ENCODE peak calls at places on chromosomes 3 and 15, in four cellular contexts. S, I, Q and N are unnamed samples.

GRCh38 chr3:29281265-29282228 is 676 bp downstream of the RBMS3 start:
- DNase-seq in I (peak), Q (peak), S (peak), N (no peak)

GRCh38 chr3:27990837-27991236 is 250.6 kb upstream of the CMC1 start:
- DNase-seq in S (no peak), Q (no peak), I (no peak), N (no peak)

GRCh38 chr3:46564190-46565112 is 1.7 kb downstream of the LRRC2 start:
- DNase-seq in S (peak), Q (peak), I (no peak), N (no peak)

GRCh38 chr3:122052968-122053367 is 2.2 kb upstream of the CD86 start:
- DNase-seq in S (no peak), I (no peak), Q (no peak), N (no peak)

GRCh38 chr15:92714071-92714456 is 58.5 kb upstream of the FAM174B start:
- DNase-seq in I (peak), S (no peak), Q (peak), N (no peak)

GRCh38 chr3:17398959-17399551 is 343.4 kb downstream of the TBC1D5 start:
- DNase-seq in S (no peak), Q (no peak), I (no peak), N (no peak)

GRCh38 chr15:33720952-33721351 is 247.3 kb upstream of the CHRM5 start:
- DNase-seq in I (peak), S (no peak), Q (no peak), N (no peak)

GRCh38 chr3:194979173-194979572 is 291.8 kb downstream of the XXYLT1 start:
- DNase-seq in S (no peak), I (no peak), Q (no peak), N (no peak)

GRCh38 chr15:77028451-77029165 is 33.7 kb downstream of the PSTPIP1 start:
- DNase-seq in S (peak), Q (no peak), I (no peak), N (peak)

GRCh38 chr3:53498993-53499641 is 4.7 kb downstream of the CACNA1D start:
- DNase-seq in I (no peak), Q (no peak), S (no peak), N (no peak)

GRCh38 chr3:17579289-17580031 is 163.0 kb downstream of the TBC1D5 start:
- DNase-seq in S (no peak), Q (no peak), I (no peak), N (no peak)

GRCh38 chr15:39667382-39668127 is 86.7 kb downstream of the THBS1 start:
- DNase-seq in Q (no peak), I (no peak), S (no peak), N (no peak)

GRCh38 chr15:95629503-95630168 is 700.9 kb upstream of the NR2F2 start:
- DNase-seq in Q (no peak), I (no peak), S (no peak), N (no peak)

GRCh38 chr3:100570811-100571210 is 38.6 kb upstream of the ADGRG7 start:
- DNase-seq in I (peak), S (no peak), Q (no peak), N (no peak)

GRCh38 chr3:77411990-77412389 is 372.1 kb downstream of the ROBO2 start:
- DNase-seq in Q (no peak), I (peak), S (no peak), N (no peak)

GRCh38 chr3:123632161-123632655 is 47.4 kb upstream of the HACD2 start:
- DNase-seq in S (no peak), I (peak), Q (no peak), N (no peak)

GRCh38 chr3:150556792-150557191 is 10.2 kb downstream of the EIF2A start:
- DNase-seq in I (no peak), S (no peak), Q (no peak), N (no peak)

GRCh38 chr15:51161491-51162260 is 67.0 kb upstream of the TNFAIP8L3 start:
- DNase-seq in I (peak), Q (no peak), S (no peak), N (no peak)

GRCh38 chr3:11290743-11291680 is 18.8 kb downstream of the ATG7 start:
- DNase-seq in Q (no peak), S (no peak), I (peak), N (no peak)

GRCh38 chr3:105823149-105823866 is 45.5 kb downstream of the CBLB start:
- DNase-seq in Q (no peak), S (no peak), I (peak), N (no peak)

GRCh38 chr3:46395210-46395661 is 11.6 kb downstream of the CCR5AS start:
- DNase-seq in Q (no peak), I (no peak), S (no peak), N (no peak)

GRCh38 chr15:28935316-28935715 is 49.5 kb downstream of the APBA2 start:
- DNase-seq in S (peak), Q (no peak), I (peak), N (no peak)

GRCh38 chr3:188421836-188422540 is 268.0 kb downstream of the LPP start:
- DNase-seq in I (peak), S (no peak), Q (no peak), N (peak)

GRCh38 chr3:9142346-9142745 is 107.1 kb downstream of the SRGAP3 start:
- DNase-seq in I (peak), Q (no peak), S (no peak), N (no peak)

GRCh38 chr3:82130056-82130455 is 368.6 kb upstream of the GBE1 start:
- DNase-seq in Q (no peak), I (no peak), S (no peak), N (no peak)

GRCh38 chr3:151314132-151314531 is 2.5 kb downstream of the GPR87 start:
- DNase-seq in I (no peak), Q (no peak), S (no peak), N (no peak)

GRCh38 chr3:197487911-197488391 is 67.8 kb downstream of the BDH1 start:
- DNase-seq in S (no peak), Q (no peak), I (peak), N (no peak)

GRCh38 chr15:51484781-51485180 is 137.8 kb downstream of the DMXL2 start:
- DNase-seq in Q (no peak), I (no peak), S (no peak), N (no peak)

GRCh38 chr3:62884041-62884870 is 9.0 kb upstream of the CADPS start:
- DNase-seq in S (no peak), I (no peak), Q (no peak), N (no peak)

GRCh38 chr15:96273317-96274086 is 57.0 kb upstream of the NR2F2 start:
- DNase-seq in I (peak), S (no peak), Q (no peak), N (no peak)

GRCh38 chr3:139533781-139534443 is 5.6 kb downstream of the RBP1 start:
- DNase-seq in Q (peak), I (peak), S (peak), N (peak)

GRCh38 chr3:141262306-141262705 is 30.7 kb downstream of the PXYLP1 start:
- DNase-seq in Q (peak), S (no peak), I (peak), N (no peak)

DNA sequence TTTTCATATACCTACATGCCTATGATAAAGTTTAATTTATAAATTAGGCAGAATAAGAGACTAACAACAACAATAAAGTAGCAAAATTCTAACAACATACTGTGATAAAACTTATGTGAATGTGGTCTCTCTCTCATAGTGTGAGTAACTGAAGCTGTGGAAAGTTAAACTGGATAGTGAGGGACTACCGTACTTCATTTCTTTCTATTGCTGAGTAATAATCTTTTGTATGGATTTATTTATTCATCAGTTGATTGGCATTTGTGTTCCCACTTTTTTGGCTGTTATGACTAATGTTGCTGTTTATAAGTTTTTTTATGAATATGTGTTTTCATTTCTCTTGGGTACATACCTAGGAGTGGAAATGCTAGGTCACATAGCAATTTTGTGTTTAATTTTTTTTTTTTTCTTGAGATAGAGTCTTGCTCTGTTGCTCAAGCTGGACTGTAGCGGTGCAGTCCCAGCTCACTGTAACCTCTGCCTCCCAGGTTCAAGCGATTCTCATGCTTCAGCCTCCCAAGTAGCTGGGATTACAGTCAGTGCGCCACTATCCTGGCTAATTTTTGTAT is 41.0 kb downstream of the RNF111 start:
- DNase-seq in S (no peak), Q (no peak), I (no peak), N (no peak)
- TF ChIP-seq CTCF in S (no peak), Q (no peak), I (no peak), N (no peak)

GRCh38 chr3:126523745-126524428 is at the start of gene CHST13:
- DNase-seq in Q (peak), S (peak), I (peak), N (peak)
- TF ChIP-seq CTCF in Q (no peak), S (no peak), I (no peak), N (no peak)

DNA sequence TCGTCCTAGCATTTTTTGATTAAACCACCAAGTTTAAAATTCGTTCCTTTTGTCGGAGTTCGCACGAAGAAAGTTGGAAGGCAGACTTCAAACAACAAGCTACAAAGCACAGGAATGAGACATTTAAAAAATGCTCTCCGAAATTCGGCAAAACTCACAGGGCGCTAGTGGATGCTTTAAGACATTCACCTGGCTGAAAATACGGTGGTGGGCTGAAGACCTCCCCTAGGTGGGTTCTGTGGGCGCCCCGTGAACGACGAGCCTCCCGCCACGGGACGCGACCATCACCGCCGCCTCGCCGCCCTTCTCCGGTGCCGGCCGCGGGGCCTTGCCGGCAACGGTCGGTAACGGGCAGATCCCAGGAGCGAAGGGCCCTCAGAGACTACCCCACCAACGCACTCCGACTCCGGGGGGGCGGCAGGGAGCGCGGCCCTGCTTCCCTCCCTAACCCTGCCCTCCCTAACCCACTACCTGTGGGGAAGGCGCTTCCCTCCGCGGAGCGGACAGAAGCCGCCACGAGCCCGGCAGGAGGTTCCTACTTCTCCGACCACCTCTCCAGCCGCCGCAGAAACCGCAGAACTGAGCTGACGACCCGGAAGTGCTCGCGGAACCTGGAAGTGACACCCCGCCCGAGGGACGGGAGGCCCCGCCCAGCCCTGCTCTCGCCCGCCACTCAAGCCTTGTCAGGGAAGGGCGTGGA is at the start of gene GTF2A2:
- DNase-seq in I (peak), S (peak), Q (peak), N (peak)
- TF ChIP-seq CTCF in I (no peak), S (no peak), Q (no peak), N (no peak)

GRCh38 chr3:187291001-187291511 is 481 bp downstream of the MASP1 start:
- DNase-seq in Q (no peak), I (peak), S (no peak), N (no peak)
- TF ChIP-seq CTCF in Q (no peak), I (no peak), S (no peak), N (no peak)

GRCh38 chr3:182618085-182618732 is 175.1 kb upstream of the ATP11B start:
- DNase-seq in I (no peak), Q (no peak), S (no peak), N (no peak)
- TF ChIP-seq CTCF in I (no peak), Q (peak), S (peak), N (no peak)

GRCh38 chr15:41969851-41970431 is 2.4 kb downstream of the EHD4 start:
- DNase-seq in S (no peak), I (no peak), Q (no peak), N (no peak)

GRCh38 chr15:41971089-41971892 is 1.1 kb downstream of the EHD4 start:
- DNase-seq in Q (peak), S (peak), I (peak), N (peak)

GRCh38 chr15:41970456-41970855 is 1.9 kb downstream of the EHD4 start:
- DNase-seq in S (no peak), Q (no peak), I (no peak), N (no peak)

GRCh38 chr15:41971893-41972340 is 440 bp downstream of the EHD4 start:
- DNase-seq in S (no peak), I (peak), Q (peak), N (peak)

GRCh38 chr15:41972341-41973237 is at the start of gene EHD4:
- DNase-seq in Q (peak), I (peak), S (peak), N (peak)
- TF ChIP-seq CTCF in Q (peak), I (peak), S (peak), N (no peak)